ENCODE peak calls at places on chromosome 20, in seven cellular contexts. X is OCI-LY7; R is KBM-7; N is HS-5; K is stimulated activated CD4-positive, alpha-beta T cell treated with anti-CD3 and anti-CD28 coated beads, TNF-alpha, amount 100 ng/mL, for 48 hours; T is stimulated activated effector memory CD8-positive, alpha-beta T cell treated with anti-CD3 and anti-CD28 coated beads, Interleukin-12 subunit alpha, Interleukin-12 subunit beta, amount 100 ng/mL, for 72 hours; V is body of pancreas. I is an unnamed sample.

GRCh38 chr20:50302463-50303041 is 111.9 kb downstream of the CEBPB start:
- DNase-seq in X (no peak), R (no peak), N (no peak), K (no peak), T (no peak), V (no peak), I (no peak)

GRCh38 chr20:46705378-46705729 is 4.1 kb upstream of the SLC2A10 start:
- DNase-seq in X (no peak), R (no peak), N (no peak), K (no peak), T (no peak), V (no peak), I (no peak)

GRCh38 chr20:51366155-51366886 is 176.2 kb downstream of the NFATC2 start:
- DNase-seq in X (no peak), R (no peak), N (peak), K (no peak), T (no peak), V (peak), I (peak)

GRCh38 chr20:22063753-22064152 is 358.3 kb downstream of the PAX1 start:
- DNase-seq in X (no peak), R (no peak), N (no peak), K (no peak), T (no peak), V (no peak), I (no peak)

GRCh38 chr20:4555188-4555893 is 166.4 kb upstream of the PRND start:
- DNase-seq in X (no peak), R (no peak), N (peak), K (no peak), T (no peak), V (no peak), I (peak)

GRCh38 chr20:18056174-18057105 is 1.3 kb downstream of the OVOL2 start:
- DNase-seq in X (no peak), R (peak), N (no peak), K (no peak), T (no peak), V (peak), I (no peak)

GRCh38 chr20:63139856-63140255 is 76.1 kb downstream of the YTHDF1 start:
- DNase-seq in X (no peak), R (no peak), N (no peak), K (no peak), T (no peak), V (no peak), I (no peak)

GRCh38 chr20:35617397-35618031 is 1.9 kb downstream of the SPAG4 start:
- DNase-seq in X (peak), R (peak), N (peak), K (peak), T (peak), V (peak), I (no peak)

GRCh38 chr20:2956480-2956879 is 83.2 kb downstream of the PTPRA start:
- DNase-seq in X (no peak), R (no peak), N (no peak), K (no peak), T (no peak), V (no peak), I (no peak)

GRCh38 chr20:21238818-21239530 is 64.2 kb upstream of the XRN2 start:
- DNase-seq in X (no peak), R (no peak), N (no peak), K (no peak), T (no peak), V (no peak), I (no peak)

GRCh38 chr20:48668451-48668946 is 159.3 kb downstream of the PREX1 start:
- DNase-seq in X (no peak), R (no peak), N (no peak), K (no peak), T (no peak), V (no peak), I (no peak)

GRCh38 chr20:49210101-49210749 is 9.0 kb upstream of the DDX27 start:
- DNase-seq in X (no peak), R (no peak), N (no peak), K (no peak), T (no peak), V (no peak), I (no peak)

GRCh38 chr20:53581444-53582311 is 12.0 kb downstream of the ZNF217 start:
- DNase-seq in X (peak), R (peak), N (no peak), K (no peak), T (peak), V (no peak), I (no peak)